ENCODE peak calls at places on chromosomes 2 and 18, in six cellular contexts. One of them, this sample, is unnamed. For H3K4me1, the result is how much of the 10 kb centered on the place peaks cover.

GRCh38 chr2:220033546-220033945 is 406.1 kb downstream of the SLC4A3 start:
- DNase-seq in thoracic aorta: no peak
- DNase-seq in GM23338: no peak
- DNase-seq in heart left ventricle: no peak
- DNase-seq in PC-3: no peak
- DNase-seq in adrenal gland: no peak
- DNase-seq in this sample: no peak

GRCh38 chr2:66433945-66434678 is 813 bp upstream of the MEIS1 start:
- DNase-seq in PC-3: peak
- DNase-seq in GM23338: peak
- DNase-seq in thoracic aorta: no peak
- DNase-seq in heart left ventricle: peak
- DNase-seq in adrenal gland: peak
- DNase-seq in this sample: peak

GRCh38 chr2:100977511-100977910 is 24.6 kb upstream of the RPL31 start:
- DNase-seq in adrenal gland: no peak
- DNase-seq in heart left ventricle: no peak
- DNase-seq in PC-3: no peak
- DNase-seq in GM23338: no peak
- DNase-seq in thoracic aorta: no peak
- DNase-seq in this sample: no peak

GRCh38 chr2:36511858-36512630 is 85.9 kb downstream of the FEZ2 start:
- DNase-seq in thoracic aorta: no peak
- DNase-seq in GM23338: no peak
- DNase-seq in PC-3: no peak
- DNase-seq in adrenal gland: no peak
- DNase-seq in heart left ventricle: no peak
- DNase-seq in this sample: peak

GRCh38 chr2:185050804-185051203 is 452.5 kb downstream of the ZNF804A start:
- DNase-seq in PC-3: no peak
- DNase-seq in adrenal gland: no peak
- DNase-seq in heart left ventricle: no peak
- DNase-seq in thoracic aorta: no peak
- DNase-seq in GM23338: no peak
- DNase-seq in this sample: no peak

GRCh38 chr2:126902859-126903258 is 4.2 kb downstream of the TEX51 start:
- DNase-seq in adrenal gland: no peak
- DNase-seq in PC-3: no peak
- DNase-seq in GM23338: no peak
- DNase-seq in thoracic aorta: no peak
- DNase-seq in heart left ventricle: peak
- DNase-seq in this sample: no peak

GRCh38 chr2:144358979-144359541 is 160.9 kb downstream of the ZEB2 start:
- DNase-seq in PC-3: peak
- DNase-seq in thoracic aorta: no peak
- DNase-seq in adrenal gland: no peak
- DNase-seq in heart left ventricle: no peak
- DNase-seq in GM23338: no peak
- DNase-seq in this sample: peak

GRCh38 chr2:110773470-110773921 is 41.1 kb downstream of the ACOXL start:
- DNase-seq in GM23338: no peak
- DNase-seq in heart left ventricle: peak
- DNase-seq in thoracic aorta: peak
- DNase-seq in PC-3: no peak
- DNase-seq in adrenal gland: peak
- DNase-seq in this sample: no peak

GRCh38 chr2:6968319-6969100 is 51.3 kb downstream of the RNF144A start:
- DNase-seq in adrenal gland: no peak
- DNase-seq in thoracic aorta: no peak
- DNase-seq in heart left ventricle: peak
- DNase-seq in PC-3: no peak
- DNase-seq in GM23338: peak
- DNase-seq in this sample: peak

GRCh38 chr18:50410008-50410407 is 35.2 kb downstream of the SKA1 start:
- DNase-seq in adrenal gland: no peak
- DNase-seq in PC-3: no peak
- DNase-seq in heart left ventricle: no peak
- DNase-seq in thoracic aorta: no peak
- DNase-seq in GM23338: peak
- DNase-seq in this sample: no peak

GRCh38 chr2:162282765-162283425 is 35.6 kb downstream of the IFIH1 start:
- DNase-seq in GM23338: no peak
- DNase-seq in thoracic aorta: no peak
- DNase-seq in PC-3: no peak
- DNase-seq in heart left ventricle: no peak
- DNase-seq in adrenal gland: no peak
- DNase-seq in this sample: peak

GRCh38 chr2:82656370-82656769 is 1802.7 kb downstream of the SUCLG1 start:
- DNase-seq in heart left ventricle: no peak
- DNase-seq in PC-3: no peak
- DNase-seq in adrenal gland: no peak
- DNase-seq in thoracic aorta: no peak
- DNase-seq in GM23338: no peak
- DNase-seq in this sample: no peak

DNA sequence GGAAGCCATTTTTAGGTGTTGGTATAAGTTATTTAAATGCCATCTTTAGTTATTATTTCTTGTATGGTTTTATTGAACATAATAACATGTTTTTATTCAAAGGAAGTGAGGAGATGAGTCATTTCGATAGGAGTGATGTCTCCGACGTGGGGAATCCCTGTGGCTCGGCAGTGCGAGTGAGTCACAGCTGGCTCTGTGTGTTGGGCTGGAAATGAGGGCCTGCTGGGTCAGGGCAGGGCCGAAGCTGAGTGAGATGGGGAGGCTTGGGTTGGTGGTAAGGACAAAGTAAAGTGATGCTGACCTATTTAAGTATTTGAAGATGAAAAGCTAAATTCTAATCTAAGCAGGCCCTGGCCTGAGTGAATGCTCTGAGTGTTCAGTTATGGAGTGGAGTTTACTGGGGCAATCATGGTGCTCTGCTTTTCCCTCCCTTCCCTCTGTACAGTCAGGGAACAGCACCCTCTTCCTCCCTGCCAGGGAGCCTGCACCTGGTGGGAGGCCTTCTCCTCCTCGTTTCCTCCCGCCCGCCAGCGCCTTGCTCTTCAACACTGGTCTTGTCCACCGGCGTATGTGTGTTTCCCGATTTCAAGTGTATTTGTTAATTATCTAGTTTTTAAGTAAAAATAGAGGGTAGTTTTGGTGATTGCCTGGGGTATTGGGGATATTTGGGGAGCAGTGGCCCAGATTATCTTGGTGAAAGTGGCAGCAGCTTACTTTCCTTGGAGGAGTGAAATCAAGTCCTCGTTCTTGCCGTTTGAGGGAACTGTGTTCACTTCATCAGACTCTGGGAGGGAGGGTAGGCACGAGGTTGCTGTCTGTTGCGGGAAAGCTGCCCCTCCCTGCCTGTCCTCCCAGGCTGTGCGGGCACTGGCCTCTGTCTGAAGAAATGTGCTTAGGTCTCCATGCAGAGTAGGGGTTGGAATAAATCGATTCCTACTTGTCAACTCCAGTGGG is 157.0 kb downstream of the LDLRAD4 start:
- DNase-seq in PC-3: peak
- DNase-seq in adrenal gland: peak
- DNase-seq in heart left ventricle: peak
- DNase-seq in thoracic aorta: peak
- DNase-seq in GM23338: no peak
- DNase-seq in this sample: peak
- TF ChIP-seq CTCF in PC-3: no peak
- TF ChIP-seq CTCF in adrenal gland: no peak
- TF ChIP-seq CTCF in heart left ventricle: peak
- TF ChIP-seq CTCF in thoracic aorta: no peak
- TF ChIP-seq CTCF in GM23338: no peak
- TF ChIP-seq CTCF in this sample: no peak

GRCh38 chr2:228469721-228470120 is 288.2 kb upstream of the SPHKAP start:
- DNase-seq in thoracic aorta: no peak
- DNase-seq in PC-3: no peak
- DNase-seq in heart left ventricle: no peak
- DNase-seq in adrenal gland: no peak
- DNase-seq in GM23338: no peak
- DNase-seq in this sample: no peak

DNA sequence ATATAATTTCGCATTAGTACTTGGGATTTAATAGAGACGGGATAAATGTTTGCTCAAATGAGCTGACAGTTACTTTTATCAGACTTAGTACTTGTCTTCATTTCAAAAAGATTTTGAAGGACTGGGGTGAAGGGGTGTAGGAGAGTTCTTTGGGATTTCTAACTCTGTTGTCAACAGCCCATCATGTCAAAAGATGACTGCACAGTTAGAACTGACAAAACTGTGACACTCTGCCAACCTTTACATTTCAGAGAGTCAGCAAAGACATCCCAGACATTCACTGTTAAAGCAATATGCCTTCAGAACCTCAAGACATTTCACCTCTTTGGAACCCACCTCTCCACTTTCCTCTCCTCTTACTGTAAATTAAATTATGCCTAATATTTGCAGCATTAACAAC is 285.4 kb upstream of the SPHKAP start:
- DNase-seq in GM23338: no peak
- DNase-seq in heart left ventricle: no peak
- DNase-seq in adrenal gland: no peak
- DNase-seq in thoracic aorta: no peak
- DNase-seq in PC-3: no peak
- DNase-seq in this sample: no peak
- H3K27ac ChIP-seq in GM23338: no peak
- H3K27ac ChIP-seq in heart left ventricle: no peak
- H3K27ac ChIP-seq in adrenal gland: no peak
- H3K27ac ChIP-seq in thoracic aorta: no peak
- H3K27ac ChIP-seq in PC-3: no peak
- H3K27ac ChIP-seq in this sample: no peak

GRCh38 chr18:11464129-11464528 is 145.3 kb upstream of the SLC35G4 start:
- DNase-seq in thoracic aorta: no peak
- DNase-seq in PC-3: no peak
- DNase-seq in adrenal gland: no peak
- DNase-seq in heart left ventricle: no peak
- DNase-seq in GM23338: no peak
- DNase-seq in this sample: no peak
- H3K4me1 ChIP-seq in thoracic aorta: under half
- H3K4me1 ChIP-seq in PC-3: under half
- H3K4me1 ChIP-seq in adrenal gland: under half
- H3K4me1 ChIP-seq in heart left ventricle: under half
- H3K4me1 ChIP-seq in GM23338: under half
- H3K4me1 ChIP-seq in this sample: under half

DNA sequence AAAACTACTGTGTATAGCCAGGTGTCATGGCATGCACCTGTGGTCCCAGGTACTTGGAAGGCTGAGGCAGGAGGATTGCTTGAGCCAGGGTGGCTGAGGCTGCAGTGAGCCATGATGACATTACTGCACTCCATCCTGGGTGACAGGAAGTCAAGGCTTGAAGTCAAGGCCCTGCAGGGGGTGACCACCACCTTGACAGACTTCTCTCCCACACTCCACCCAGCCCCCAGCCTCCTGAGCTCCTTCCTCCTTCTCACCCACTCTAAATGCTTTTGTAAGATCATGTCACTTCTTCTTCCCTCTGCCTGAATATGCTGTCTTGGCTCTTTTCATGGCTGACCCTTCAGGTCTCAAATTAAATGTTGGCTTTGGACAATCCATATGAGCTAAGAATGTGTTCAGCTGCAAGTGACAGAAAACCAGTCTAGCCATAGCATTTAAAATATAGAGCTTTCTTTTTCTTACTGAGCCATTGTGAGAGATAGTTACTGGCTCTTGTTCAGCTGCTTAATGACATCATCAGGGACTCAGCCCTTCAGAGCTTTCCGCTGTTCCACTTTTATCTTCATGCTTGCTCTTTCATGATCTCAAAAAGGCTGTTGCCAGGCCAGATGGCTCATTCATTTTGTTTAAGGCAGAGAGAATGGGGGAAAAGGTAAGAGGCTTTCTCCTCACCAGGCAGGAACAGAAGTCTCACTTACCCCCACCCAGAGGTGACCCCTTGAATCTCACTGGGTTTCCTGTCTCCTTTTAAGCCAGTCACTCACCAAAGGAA is 36.7 kb upstream of the TTC39C start:
- DNase-seq in thoracic aorta: no peak
- DNase-seq in GM23338: no peak
- DNase-seq in adrenal gland: no peak
- DNase-seq in PC-3: no peak
- DNase-seq in heart left ventricle: no peak
- DNase-seq in this sample: peak
- TF ChIP-seq CTCF in thoracic aorta: no peak
- TF ChIP-seq CTCF in GM23338: no peak
- TF ChIP-seq CTCF in adrenal gland: no peak
- TF ChIP-seq CTCF in PC-3: no peak
- TF ChIP-seq CTCF in heart left ventricle: no peak
- TF ChIP-seq CTCF in this sample: no peak

This sample was measured in astrocyte.